ENCODE peak calls at places on chromosomes 11 and 22, in four cellular contexts. R is Panc1, B is K562, Q is HepG2. Z is an unnamed sample.

GRCh38 chr11:42536961-42537360 is 774.8 kb upstream of the API5 start:
- DNase-seq in Q (no peak), R (no peak), B (no peak), Z (no peak)

GRCh38 chr11:27317751-27318150 is 45.3 kb downstream of the CCDC34 start:
- DNase-seq in R (no peak), B (no peak), Q (no peak), Z (peak)

GRCh38 chr11:130611791-130612251 is 163.4 kb downstream of the ADAMTS15 start:
- DNase-seq in B (no peak), R (no peak), Q (no peak), Z (no peak)

GRCh38 chr22:48680601-48681000 is 1147.1 kb downstream of the BRD1 start:
- DNase-seq in B (no peak), R (no peak), Q (no peak), Z (no peak)

GRCh38 chr11:22276535-22276934 is 61.6 kb upstream of the SLC17A6 start:
- DNase-seq in Q (no peak), R (no peak), B (no peak), Z (no peak)

GRCh38 chr11:103659138-103659734 is 377.2 kb upstream of the DDI1 start:
- DNase-seq in Q (no peak), B (no peak), R (no peak), Z (peak)

GRCh38 chr11:29713831-29714320 is 303.0 kb downstream of the KCNA4 start:
- DNase-seq in B (no peak), R (no peak), Q (no peak), Z (no peak)

GRCh38 chr11:35614949-35615569 is 3.2 kb upstream of the FJX1 start:
- DNase-seq in R (no peak), Q (no peak), B (no peak), Z (no peak)

GRCh38 chr22:47841166-47841565 is 1078.7 kb downstream of the TBC1D22A start:
- DNase-seq in Q (no peak), B (no peak), R (no peak), Z (no peak)

GRCh38 chr22:38734203-38735100 is 21.3 kb downstream of the SUN2 start:
- DNase-seq in R (no peak), Q (no peak), B (no peak), Z (no peak)

GRCh38 chr11:45834298-45834756 is 12.9 kb upstream of the CRY2 start:
- DNase-seq in Q (no peak), B (no peak), R (no peak), Z (no peak)

GRCh38 chr11:59273008-59273841 is 60.5 kb upstream of the MPEG1 start:
- DNase-seq in B (no peak), R (no peak), Q (no peak), Z (no peak)

GRCh38 chr11:58003591-58003990 is 20.1 kb upstream of the OR9Q1 start:
- DNase-seq in R (no peak), B (no peak), Q (no peak), Z (no peak)

GRCh38 chr11:80393210-80393609 is 952.4 kb upstream of the TENM4 start:
- DNase-seq in B (no peak), Q (no peak), R (no peak), Z (no peak)

GRCh38 chr11:77502501-77502900 is 28.6 kb upstream of the PAK1 start:
- DNase-seq in B (no peak), Q (no peak), R (no peak), Z (no peak)

GRCh38 chr22:26887916-26888315 is 230.5 kb downstream of the MIAT start:
- DNase-seq in B (no peak), Q (no peak), R (no peak), Z (no peak)

GRCh38 chr22:19890502-19891349 is 36.1 kb upstream of the GNB1L start:
- DNase-seq in B (no peak), R (no peak), Q (no peak), Z (no peak)

GRCh38 chr22:48624401-48624800 is 1203.3 kb downstream of the BRD1 start:
- DNase-seq in R (no peak), B (no peak), Q (no peak), Z (no peak)

GRCh38 chr11:37642321-37642720 is 1044.3 kb upstream of the RAG2 start:
- DNase-seq in Q (no peak), R (no peak), B (no peak), Z (no peak)

GRCh38 chr22:41949297-41949965 is 2.5 kb upstream of the CENPM start:
- DNase-seq in B (no peak), Q (no peak), R (no peak), Z (no peak)

GRCh38 chr22:41947181-41948080 is 479 bp upstream of the CENPM start:
- DNase-seq in Q (no peak), B (no peak), R (no peak), Z (no peak)

GRCh38 chr22:41943661-41944209 is 3.2 kb downstream of the CENPM start:
- DNase-seq in B (no peak), Q (no peak), R (no peak), Z (no peak)

GRCh38 chr22:41948142-41948541 is 1.2 kb upstream of the CENPM start:
- DNase-seq in R (no peak), Q (peak), B (no peak), Z (no peak)

DNA sequence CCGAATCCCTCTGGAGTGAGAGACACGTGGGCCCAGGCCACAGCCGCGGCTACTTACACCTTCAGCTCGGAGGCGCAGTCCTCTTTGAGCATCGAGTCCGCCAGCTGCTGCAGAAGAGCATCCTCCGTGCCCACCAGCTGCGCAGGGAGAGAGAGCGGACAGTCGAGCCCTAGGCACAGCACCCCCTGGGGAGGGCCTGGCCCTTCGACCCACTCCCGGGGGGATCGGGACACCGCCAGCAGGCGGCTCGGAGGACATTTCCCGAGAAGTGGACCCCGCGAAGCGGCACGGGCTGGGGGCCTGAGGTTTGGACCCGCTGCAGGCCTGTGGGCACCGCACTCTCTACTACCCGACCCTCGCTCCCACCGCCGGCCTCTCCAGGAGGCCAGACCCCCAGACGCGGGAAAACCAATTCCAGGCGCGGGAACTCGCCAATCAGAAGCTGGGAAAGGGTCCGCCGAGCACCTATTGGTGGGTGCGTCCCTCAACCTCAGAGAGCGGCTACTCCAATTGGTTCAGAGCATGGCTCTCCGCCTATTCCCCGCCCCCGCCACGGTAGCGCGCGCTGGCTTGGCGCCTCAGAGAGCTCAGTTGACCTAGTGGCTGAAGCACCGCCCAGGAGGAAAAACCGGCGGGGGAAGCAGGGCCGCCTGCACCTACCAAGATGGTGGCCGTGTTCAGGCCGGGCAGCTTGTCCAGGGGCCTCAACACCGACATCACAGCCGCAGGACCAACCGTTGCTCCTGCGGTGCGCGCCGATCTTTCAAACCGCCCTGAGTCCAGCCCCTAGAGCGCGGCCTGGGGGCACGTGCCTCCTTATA is at the start of gene CENPM:
- DNase-seq in Q (peak), R (peak), B (peak), Z (peak)
- TF ChIP-seq CTCF in Q (peak), R (peak), B (peak), Z (no peak)

GRCh38 chr11:83639995-83640758 is 354.0 kb upstream of the CCDC90B start:
- DNase-seq in Q (no peak), R (no peak), B (no peak), Z (no peak)
- TF ChIP-seq TCF7L2 in Q (no peak), R (no peak), B (no peak), Z (no peak)

DNA sequence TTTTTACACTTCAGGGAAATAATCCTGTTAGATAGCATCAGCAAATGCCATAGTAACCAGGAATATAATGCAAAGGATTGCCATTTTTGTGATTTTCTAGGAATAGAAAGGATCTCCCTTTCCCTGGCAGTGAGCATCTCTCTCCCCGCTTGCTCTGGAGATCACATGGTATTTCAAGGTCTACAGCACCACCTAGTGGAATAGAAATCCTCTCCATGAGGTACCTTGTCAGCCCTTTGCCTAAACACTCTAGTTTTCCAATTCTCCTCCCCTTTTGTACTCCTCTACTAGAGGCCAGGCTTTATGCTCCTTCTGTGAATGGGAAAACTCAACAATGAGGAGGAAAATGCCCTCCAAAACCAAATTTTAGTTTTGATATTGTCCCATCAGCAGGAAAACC is 78.4 kb downstream of the XRRA1 start:
- DNase-seq in Q (peak), B (peak), R (no peak), Z (peak)
- TF ChIP-seq CTCF in Q (peak), B (peak), R (peak), Z (no peak)

DNA sequence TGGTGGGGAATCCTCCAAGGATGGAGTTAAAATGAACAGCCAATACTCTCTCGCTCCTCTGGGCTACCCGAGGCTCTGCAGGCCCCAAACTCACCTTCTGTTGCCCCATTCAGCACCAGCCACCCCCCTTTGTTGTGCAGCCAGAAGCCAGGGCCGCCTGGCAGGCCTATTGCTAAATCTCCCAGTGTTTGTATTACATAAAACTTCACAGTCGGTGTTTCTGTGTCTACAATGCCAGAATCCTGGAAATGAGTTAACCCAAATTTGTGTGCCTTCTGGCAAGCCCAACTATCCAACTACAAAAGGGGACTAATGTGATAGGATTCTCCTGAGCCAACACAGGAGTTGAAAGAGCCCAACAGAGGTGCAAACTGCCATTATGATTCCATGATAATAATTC is 9.3 kb downstream of the KCNJ5 start:
- DNase-seq in R (no peak), B (no peak), Q (no peak), Z (no peak)
- TF ChIP-seq TCF7L2 in R (no peak), B (no peak), Q (no peak), Z (no peak)

DNA sequence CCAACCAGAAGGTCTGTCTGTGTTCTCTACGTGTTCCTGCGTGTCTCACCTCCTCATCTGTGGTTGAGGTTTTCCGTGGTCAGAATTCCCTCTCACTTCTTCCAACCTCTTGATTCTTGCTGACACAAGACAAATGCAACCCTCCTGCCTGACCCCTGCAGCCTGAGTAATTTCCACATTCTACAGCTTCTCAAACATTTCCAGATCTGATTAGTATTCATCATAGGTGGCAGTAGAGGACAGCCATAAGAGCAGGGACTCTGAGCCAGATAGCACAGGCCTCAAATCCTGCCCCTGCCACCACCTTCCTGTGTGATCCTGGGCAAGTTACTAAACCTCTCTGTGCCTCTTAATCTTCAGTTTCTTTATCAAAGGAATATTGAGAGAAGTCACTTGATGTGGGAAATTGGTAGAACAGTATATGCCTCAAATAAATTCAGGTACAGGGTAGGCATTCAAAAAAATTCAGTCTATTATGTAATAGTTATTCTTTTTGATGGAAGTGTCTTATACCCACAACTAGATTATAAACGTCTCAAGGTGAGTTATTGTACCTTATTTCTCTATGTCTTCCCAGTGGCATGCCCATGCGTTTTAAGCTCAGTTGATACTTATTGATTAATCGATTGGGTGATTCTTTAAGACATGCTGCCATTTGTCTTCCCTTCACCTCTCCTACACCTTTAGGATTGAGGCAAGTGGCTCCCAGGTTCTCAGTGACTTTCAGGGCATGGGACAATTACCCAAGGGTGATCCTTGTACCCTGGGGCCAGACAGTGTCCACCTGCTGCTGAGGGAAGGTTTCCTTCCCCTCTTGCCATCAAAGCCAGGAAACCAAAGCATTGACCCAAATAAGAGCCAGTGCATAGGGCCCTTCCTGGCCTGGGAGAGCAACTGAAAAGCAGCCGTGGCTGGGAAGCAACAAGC is 19.6 kb downstream of the POU2AF1 start:
- DNase-seq in B (peak), Q (peak), R (no peak), Z (no peak)
- TF ChIP-seq CTCF in B (no peak), Q (peak), R (peak), Z (peak)